ENCODE peak calls at places on chromosomes 5 and 9, in eight cellular contexts. O is DMS153; P is KBM-7; I is activated naive CD4-positive, alpha-beta T cell treated with anti-CD3 and anti-CD28 coated beads for 36 hours; A is activated naive CD8-positive, alpha-beta T cell treated with anti-CD3 and anti-CD28 coated beads, Interleukin-2, amount 50 U/mL, for 24 hours; F is lower lobe of right lung; H is NB4; M is T-helper 2 cell. J is an unnamed sample.

GRCh38 chr9:27545471-27545870 is 15.9 kb upstream of the MOB3B start:
- DNase-seq in I (no peak), O (no peak), H (no peak), F (no peak), M (no peak), P (no peak), A (no peak), J (peak)

GRCh38 chr9:38163518-38163917 is 94.5 kb upstream of the SHB start:
- DNase-seq in A (no peak), O (no peak), M (no peak), I (no peak), H (no peak), P (no peak), F (no peak), J (no peak)

GRCh38 chr9:137665697-137666504 is 47.1 kb downstream of the EHMT1 start:
- DNase-seq in H (no peak), A (no peak), P (no peak), I (no peak), F (no peak), M (no peak), O (no peak), J (no peak)

GRCh38 chr5:80206282-80206681 is 49.6 kb downstream of the SERINC5 start:
- DNase-seq in P (no peak), I (no peak), A (no peak), H (no peak), O (no peak), F (no peak), M (no peak), J (no peak)

GRCh38 chr5:59744531-59744992 is 149.0 kb downstream of the PDE4D start:
- DNase-seq in I (no peak), H (no peak), A (no peak), M (no peak), O (peak), P (no peak), F (no peak), J (no peak)

GRCh38 chr9:112274600-112274999 is 58.8 kb downstream of the PTBP3 start:
- DNase-seq in P (no peak), H (no peak), I (peak), M (no peak), F (no peak), A (no peak), O (no peak), J (no peak)

GRCh38 chr5:60161340-60161934 is 267.9 kb upstream of the PDE4D start:
- DNase-seq in A (no peak), O (no peak), M (no peak), I (no peak), P (peak), F (no peak), H (peak), J (peak)

GRCh38 chr9:88978034-88978433 is 13.2 kb upstream of the S1PR3 start:
- DNase-seq in H (no peak), O (peak), F (no peak), I (no peak), P (no peak), A (no peak), M (no peak), J (no peak)

GRCh38 chr9:113633782-113634596 is 170.5 kb downstream of the RGS3 start:
- DNase-seq in F (no peak), A (no peak), M (no peak), P (no peak), O (no peak), H (no peak), I (no peak), J (no peak)

GRCh38 chr5:87126869-87127268 is 140.8 kb upstream of the RASA1 start:
- DNase-seq in M (no peak), A (no peak), H (no peak), I (no peak), P (no peak), O (no peak), F (no peak), J (no peak)

GRCh38 chr5:86964889-86965288 is 302.8 kb upstream of the RASA1 start:
- DNase-seq in P (no peak), F (no peak), I (no peak), H (no peak), O (no peak), A (no peak), M (no peak), J (no peak)

GRCh38 chr9:91433180-91433579 is 9.5 kb upstream of the NFIL3 start:
- DNase-seq in A (no peak), M (no peak), F (no peak), H (peak), P (peak), I (peak), O (peak), J (no peak)

GRCh38 chr5:14929293-14930065 is 57.9 kb upstream of the ANKH start:
- DNase-seq in A (no peak), I (no peak), M (no peak), O (no peak), P (no peak), F (no peak), H (peak), J (no peak)

GRCh38 chr5:168654225-168654624 is 75.1 kb upstream of the PANK3 start:
- DNase-seq in M (no peak), P (no peak), H (no peak), O (no peak), I (no peak), F (no peak), A (no peak), J (no peak)

GRCh38 chr5:73450672-73451217 is 2.2 kb upstream of the FOXD1 start:
- DNase-seq in O (no peak), F (no peak), M (no peak), H (no peak), P (no peak), I (no peak), A (no peak), J (no peak)

GRCh38 chr9:95742821-95743220 is 132.7 kb upstream of the ERCC6L2 start:
- DNase-seq in I (no peak), H (no peak), A (no peak), F (no peak), P (no peak), O (no peak), M (no peak), J (no peak)

GRCh38 chr5:73201547-73202513 is 28.8 kb downstream of the TMEM174 start:
- DNase-seq in O (no peak), M (peak), A (peak), I (peak), P (peak), H (peak), F (peak), J (no peak)

GRCh38 chr5:109328626-109329025 is 81.1 kb downstream of the PJA2 start:
- DNase-seq in I (no peak), P (no peak), O (no peak), M (no peak), A (no peak), F (no peak), H (no peak), J (no peak)

GRCh38 chr9:22156586-22156985 is 147.5 kb upstream of the CDKN2B start:
- DNase-seq in M (no peak), F (no peak), I (no peak), A (no peak), H (no peak), P (no peak), O (no peak), J (no peak)

GRCh38 chr9:96376926-96377874 is 6.3 kb downstream of the SLC35D2 start:
- DNase-seq in M (no peak), F (peak), P (no peak), H (no peak), A (no peak), I (no peak), O (no peak), J (no peak)

GRCh38 chr9:97510797-97511761 is 9.6 kb downstream of the TMOD1 start:
- DNase-seq in P (no peak), F (no peak), I (peak), O (no peak), H (no peak), M (no peak), A (no peak), J (peak)

GRCh38 chr9:115930472-115930871 is 223.1 kb upstream of the PAPPA start:
- DNase-seq in O (no peak), P (no peak), M (no peak), A (no peak), I (no peak), F (no peak), H (no peak), J (no peak)

GRCh38 chr5:98296426-98296825 is 477.0 kb upstream of the RGMB start:
- DNase-seq in F (no peak), H (no peak), P (no peak), O (no peak), I (no peak), M (no peak), A (no peak), J (no peak)

GRCh38 chr5:177446184-177447065 is at the start of gene PRR7:
- DNase-seq in A (peak), M (peak), H (peak), O (peak), P (peak), I (peak), F (peak), J (peak)

GRCh38 chr5:36079200-36079761 is 12.6 kb upstream of the UGT3A2 start:
- DNase-seq in I (peak), H (peak), M (no peak), O (peak), A (no peak), P (peak), F (no peak), J (peak)

GRCh38 chr5:14110680-14111079 is 32.5 kb upstream of the TRIO start:
- DNase-seq in M (no peak), P (no peak), A (no peak), I (no peak), F (no peak), H (no peak), O (no peak), J (no peak)

GRCh38 chr9:98117984-98118639 is 910 bp downstream of the TRIM14 start:
- DNase-seq in A (peak), I (peak), F (no peak), H (peak), P (peak), M (peak), O (no peak), J (no peak)

GRCh38 chr5:60945760-60946253 is 802 bp downstream of the NDUFAF2 start:
- DNase-seq in P (peak), A (peak), F (no peak), H (peak), M (no peak), O (no peak), I (peak), J (no peak)

GRCh38 chr5:104367978-104368377 is 805.4 kb upstream of the NUDT12 start:
- DNase-seq in P (no peak), A (no peak), H (no peak), I (no peak), F (no peak), O (no peak), M (no peak), J (no peak)

GRCh38 chr9:120909904-120910303 is 16.7 kb downstream of the TRAF1 start:
- DNase-seq in I (peak), O (no peak), F (no peak), M (peak), H (peak), A (peak), P (no peak), J (no peak)

GRCh38 chr5:133344266-133344665 is 268.1 kb downstream of the FSTL4 start:
- DNase-seq in A (no peak), F (no peak), M (no peak), H (no peak), O (no peak), I (no peak), P (no peak), J (no peak)

GRCh38 chr5:178383301-178383918 is 150.8 kb upstream of the PHYKPL start:
- DNase-seq in A (no peak), O (no peak), M (no peak), P (no peak), H (no peak), F (no peak), I (no peak), J (no peak)

GRCh38 chr5:145697251-145698016 is 137.7 kb downstream of the PRELID2 start:
- DNase-seq in I (peak), F (no peak), A (no peak), H (peak), P (peak), M (no peak), O (no peak), J (no peak)

GRCh38 chr5:53339962-53340540 is 140.4 kb upstream of the FST start:
- DNase-seq in F (no peak), P (no peak), A (no peak), H (no peak), I (no peak), M (no peak), O (no peak), J (no peak)

GRCh38 chr9:89359636-89360315 is 41.5 kb downstream of the SECISBP2 start:
- DNase-seq in O (no peak), F (no peak), I (no peak), H (no peak), A (no peak), P (no peak), M (no peak), J (no peak)

GRCh38 chr5:149372041-149372805 is 6.9 kb downstream of the IL17B start:
- DNase-seq in H (peak), M (no peak), O (no peak), A (no peak), F (no peak), P (no peak), I (no peak), J (no peak)

GRCh38 chr5:61319388-61320146 is 12.5 kb upstream of the ZSWIM6 start:
- DNase-seq in A (no peak), F (no peak), M (no peak), H (peak), O (no peak), P (peak), I (no peak), J (no peak)

J was measured in NCI-H345.